ENCODE peak calls at places on chromosomes 13 and 19, in ten cellular contexts. L is stimulated activated naive B cell treated with anti-CD40 and anti-IgM and Interleukin-4, amounts not matched to agents 10 μg/mL and 1 μg/mL and 100 μg/mL, for 72 hours; Q is iris pigment epithelial cell; R is left lobe of liver; A is NCI-H1105; W is stimulated activated CD8-positive, alpha-beta memory T cell treated with anti-CD3 and anti-CD28 coated beads, Interleukin-15, amount 100 ng/mL, for 1 hour; V is NCI-H524 treated with DMSO at 0.1 percent for 48 hours; X is NCI-H2107; C is body of pancreas; S is activated CD4-positive, alpha-beta T cell treated with anti-CD3 and anti-CD28 coated beads, Interleukin-2, amount 50 U/mL, for 48 hours. M is an unnamed sample.

GRCh38 chr19:47047931-47048399 is 459 bp downstream of the TMEM160 start:
- DNase-seq in L (peak), Q (peak), R (peak), A (peak), W (peak), V (peak), X (no peak), C (peak), S (peak), M (peak)

GRCh38 chr13:108700421-108701170 is 71.2 kb downstream of the MYO16 start:
- DNase-seq in L (no peak), Q (peak), R (no peak), A (no peak), W (no peak), V (no peak), X (no peak), C (no peak), S (no peak), M (no peak)

GRCh38 chr13:92365904-92366303 is 860.7 kb upstream of the GPC6 start:
- DNase-seq in L (no peak), Q (no peak), R (no peak), A (no peak), W (no peak), V (no peak), X (no peak), C (no peak), S (no peak), M (peak)

GRCh38 chr13:106566682-106567420 is 1.1 kb downstream of the ARGLU1 start:
- DNase-seq in L (peak), Q (peak), R (peak), A (peak), W (no peak), V (no peak), X (no peak), C (peak), S (peak), M (peak)

GRCh38 chr13:83281666-83282065 is 600.6 kb downstream of the SLITRK1 start:
- DNase-seq in L (no peak), Q (no peak), R (no peak), A (no peak), W (no peak), V (no peak), X (no peak), C (no peak), S (no peak), M (no peak)

GRCh38 chr19:1154731-1155351 is 19.2 kb downstream of the SBNO2 start:
- DNase-seq in L (no peak), Q (peak), R (peak), A (no peak), W (no peak), V (no peak), X (no peak), C (peak), S (no peak), M (peak)

GRCh38 chr19:15438577-15438976 is 11.2 kb downstream of the WIZ start:
- DNase-seq in L (no peak), Q (no peak), R (no peak), A (no peak), W (no peak), V (no peak), X (no peak), C (no peak), S (no peak), M (no peak)

GRCh38 chr13:45928843-45929242 is 77.3 kb upstream of the SIAH3 start:
- DNase-seq in L (no peak), Q (peak), R (no peak), A (peak), W (no peak), V (no peak), X (no peak), C (no peak), S (no peak), M (peak)

GRCh38 chr13:36163809-36164308 is 32.7 kb upstream of the DCLK1 start:
- DNase-seq in L (no peak), Q (peak), R (no peak), A (peak), W (no peak), V (peak), X (peak), C (peak), S (no peak), M (peak)

GRCh38 chr19:39384839-39385568 is 5.9 kb downstream of the PAF1 start:
- DNase-seq in L (no peak), Q (no peak), R (no peak), A (no peak), W (no peak), V (no peak), X (no peak), C (no peak), S (no peak), M (no peak)

GRCh38 chr19:33376423-33376822 is 2.9 kb downstream of the CEBPG start:
- DNase-seq in L (no peak), Q (peak), R (peak), A (no peak), W (no peak), V (no peak), X (no peak), C (peak), S (no peak), M (peak)

GRCh38 chr13:28744656-28745055 is 25.9 kb upstream of the SLC46A3 start:
- DNase-seq in L (no peak), Q (no peak), R (no peak), A (no peak), W (no peak), V (no peak), X (no peak), C (no peak), S (no peak), M (no peak)

GRCh38 chr19:19696386-19696785 is 27.7 kb downstream of the ZNF101 start:
- DNase-seq in L (no peak), Q (no peak), R (no peak), A (no peak), W (no peak), V (no peak), X (no peak), C (no peak), S (no peak), M (no peak)

GRCh38 chr13:95335667-95336066 is 34.4 kb upstream of the ABCC4 start:
- DNase-seq in L (no peak), Q (peak), R (no peak), A (no peak), W (no peak), V (no peak), X (no peak), C (no peak), S (no peak), M (no peak)

GRCh38 chr13:70874646-70875045 is 766.4 kb upstream of the KLHL1 start:
- DNase-seq in L (no peak), Q (no peak), R (no peak), A (no peak), W (no peak), V (no peak), X (no peak), C (no peak), S (no peak), M (peak)

GRCh38 chr19:27972291-27973040 is 1240.5 kb downstream of the UQCRFS1 start:
- DNase-seq in L (no peak), Q (peak), R (no peak), A (no peak), W (no peak), V (no peak), X (no peak), C (no peak), S (no peak), M (peak)

GRCh38 chr13:90416519-90416918 is 931.0 kb upstream of the MIR17HG start:
- DNase-seq in L (no peak), Q (peak), R (no peak), A (no peak), W (no peak), V (no peak), X (no peak), C (no peak), S (no peak), M (peak)

GRCh38 chr13:46905249-46905648 is 8.4 kb upstream of the HTR2A start:
- DNase-seq in L (no peak), Q (no peak), R (no peak), A (no peak), W (no peak), V (no peak), X (no peak), C (no peak), S (no peak), M (peak)

GRCh38 chr13:113591750-113592149 is 7.2 kb downstream of the TFDP1 start:
- DNase-seq in L (no peak), Q (no peak), R (peak), A (no peak), W (no peak), V (no peak), X (no peak), C (no peak), S (no peak), M (no peak)

GRCh38 chr19:55581828-55582223 is 1.2 kb upstream of the ZNF579 start:
- DNase-seq in L (no peak), Q (no peak), R (no peak), A (no peak), W (no peak), V (no peak), X (no peak), C (no peak), S (no peak), M (no peak)

GRCh38 chr19:55640043-55640576 is 692 bp upstream of the ZNF580 start:
- DNase-seq in L (peak), Q (peak), R (peak), A (peak), W (no peak), V (no peak), X (no peak), C (peak), S (peak), M (peak)

GRCh38 chr19:48872884-48873475 is 759 bp downstream of the PPP1R15A start:
- DNase-seq in L (peak), Q (peak), R (peak), A (peak), W (peak), V (no peak), X (peak), C (peak), S (peak), M (peak)

GRCh38 chr13:94210826-94211225 is 268.7 kb downstream of the DCT start:
- DNase-seq in L (no peak), Q (peak), R (no peak), A (no peak), W (no peak), V (no peak), X (no peak), C (no peak), S (peak), M (peak)

GRCh38 chr13:113224486-113224885 is 15.1 kb downstream of the CUL4A start:
- DNase-seq in L (no peak), Q (no peak), R (no peak), A (peak), W (no peak), V (no peak), X (peak), C (no peak), S (no peak), M (no peak)

GRCh38 chr19:50377051-50377441 is 789 bp downstream of the NR1H2 start:
- DNase-seq in L (peak), Q (no peak), R (no peak), A (peak), W (no peak), V (no peak), X (no peak), C (peak), S (peak), M (peak)

GRCh38 chr19:50980203-50980602 is 3.5 kb downstream of the KLK7 start:
- DNase-seq in L (no peak), Q (no peak), R (no peak), A (no peak), W (no peak), V (no peak), X (no peak), C (no peak), S (no peak), M (no peak)

GRCh38 chr19:49151339-49152217 is 3.6 kb downstream of the HRC start:
- DNase-seq in L (peak), Q (peak), R (peak), A (peak), W (no peak), V (no peak), X (no peak), C (peak), S (peak), M (peak)

GRCh38 chr13:67226686-67227085 is 3.5 kb downstream of the PCDH9 start:
- DNase-seq in L (no peak), Q (no peak), R (no peak), A (no peak), W (no peak), V (no peak), X (no peak), C (no peak), S (no peak), M (no peak)

GRCh38 chr19:50427997-50428425 is 4.7 kb upstream of the MYBPC2 start:
- DNase-seq in L (peak), Q (peak), R (peak), A (no peak), W (no peak), V (no peak), X (no peak), C (peak), S (peak), M (peak)

GRCh38 chr13:111404746-111405145 is 84.3 kb downstream of the TEX29 start:
- DNase-seq in L (no peak), Q (no peak), R (no peak), A (no peak), W (no peak), V (no peak), X (no peak), C (no peak), S (no peak), M (no peak)

GRCh38 chr19:10305139-10305806 is 4.3 kb downstream of the ZGLP1 start:
- DNase-seq in L (no peak), Q (peak), R (no peak), A (no peak), W (no peak), V (no peak), X (no peak), C (no peak), S (no peak), M (no peak)

GRCh38 chr19:56507446-56508281 is at the start of gene ZNF471:
- DNase-seq in L (peak), Q (peak), R (peak), A (peak), W (peak), V (peak), X (no peak), C (peak), S (peak), M (peak)

GRCh38 chr13:32448224-32448623 is 20.3 kb upstream of the N4BP2L1 start:
- DNase-seq in L (no peak), Q (no peak), R (no peak), A (no peak), W (no peak), V (no peak), X (no peak), C (no peak), S (no peak), M (no peak)

GRCh38 chr13:110574161-110574560 is 12.6 kb upstream of the RAB20 start:
- DNase-seq in L (no peak), Q (no peak), R (no peak), A (no peak), W (no peak), V (no peak), X (no peak), C (no peak), S (no peak), M (no peak)

GRCh38 chr19:12985049-12985776 is 10.1 kb upstream of the NFIX start:
- DNase-seq in L (peak), Q (no peak), R (no peak), A (no peak), W (no peak), V (no peak), X (no peak), C (peak), S (no peak), M (no peak)

GRCh38 chr13:40484101-40484800 is 182.2 kb downstream of the FOXO1 start:
- DNase-seq in L (no peak), Q (no peak), R (no peak), A (no peak), W (no peak), V (no peak), X (no peak), C (no peak), S (no peak), M (no peak)